ENCODE peak calls at places on chromosomes 2 and 18, in eight cellular contexts. Y, E, G, T, M, R, I and Q are unnamed samples.

GRCh38 chr18:76765649-76766048 is 56.7 kb upstream of the ZNF236 start:
- DNase-seq in Y (no peak), E (no peak), G (peak), T (no peak), M (no peak), R (no peak), I (no peak), Q (no peak)

GRCh38 chr2:37858197-37858711 is 66.8 kb upstream of the RMDN2 start:
- DNase-seq in Y (no peak), E (no peak), G (peak), T (no peak), M (peak), R (no peak), I (no peak), Q (no peak)

GRCh38 chr2:72990695-72991438 is 73.5 kb downstream of the EMX1 start:
- DNase-seq in Y (no peak), E (no peak), G (no peak), T (peak), M (no peak), R (no peak), I (no peak), Q (no peak)

GRCh38 chr2:46982356-46983064 is 66.9 kb upstream of the MCFD2 start:
- DNase-seq in Y (no peak), E (no peak), G (no peak), T (no peak), M (no peak), R (no peak), I (no peak), Q (no peak)

GRCh38 chr2:128258218-128258617 is 60.5 kb downstream of the HS6ST1 start:
- DNase-seq in Y (no peak), E (no peak), G (no peak), T (no peak), M (no peak), R (no peak), I (no peak), Q (no peak)

GRCh38 chr2:74292752-74293151 is 50.5 kb downstream of the SLC4A5 start:
- DNase-seq in Y (no peak), E (no peak), G (peak), T (no peak), M (no peak), R (no peak), I (no peak), Q (no peak)

GRCh38 chr2:168457177-168457905 is 1.3 kb downstream of the CERS6 start:
- DNase-seq in Y (no peak), E (no peak), G (no peak), T (no peak), M (no peak), R (no peak), I (peak), Q (no peak)

GRCh38 chr2:176097820-176098365 is 1.7 kb upstream of the HOXD12 start:
- DNase-seq in Y (no peak), E (no peak), G (no peak), T (no peak), M (no peak), R (no peak), I (no peak), Q (no peak)

GRCh38 chr2:108933691-108934117 is 55.3 kb downstream of the EDAR start:
- DNase-seq in Y (no peak), E (no peak), G (no peak), T (peak), M (no peak), R (no peak), I (no peak), Q (no peak)

GRCh38 chr2:55011741-55012574 is 38.3 kb downstream of the RTN4 start:
- DNase-seq in Y (no peak), E (no peak), G (no peak), T (no peak), M (no peak), R (no peak), I (no peak), Q (no peak)

GRCh38 chr2:52886556-52886955 is 881.0 kb upstream of the CHAC2 start:
- DNase-seq in Y (no peak), E (no peak), G (no peak), T (no peak), M (no peak), R (no peak), I (no peak), Q (no peak)

GRCh38 chr18:79508565-79509535 is 113.1 kb downstream of the NFATC1 start:
- DNase-seq in Y (no peak), E (no peak), G (no peak), T (peak), M (no peak), R (no peak), I (no peak), Q (no peak)

GRCh38 chr2:240518981-240519380 is 38.8 kb downstream of the ANKMY1 start:
- DNase-seq in Y (no peak), E (no peak), G (no peak), T (no peak), M (no peak), R (no peak), I (no peak), Q (no peak)

GRCh38 chr2:120486946-120487345 is 141.0 kb downstream of the INHBB start:
- DNase-seq in Y (no peak), E (peak), G (no peak), T (peak), M (peak), R (no peak), I (no peak), Q (no peak)

GRCh38 chr2:143284087-143284675 is 155.0 kb downstream of the ARHGAP15 start:
- DNase-seq in Y (no peak), E (peak), G (peak), T (no peak), M (no peak), R (no peak), I (no peak), Q (no peak)